ENCODE peak calls at places on chromosomes 4 and X, in six cellular contexts. T is upper lobe of left lung; X is right lobe of liver; F is OCI-LY7; V is CD8-positive, alpha-beta T cell; E is pancreas. M is an unnamed sample.
A peak's percentile ranks its signal among the peaks of the same experiment; 100 is the strongest.

GRCh38 chrX:119647552-119648420 is 41.6 kb upstream of the NKRF start:
- DNase-seq in T (no peak), X (no peak), F (no peak), V (peak; percentile 3), E (no peak), M (no peak)

GRCh38 chrX:11336201-11336600 is 43.0 kb downstream of the AMELX start:
- DNase-seq in T (no peak), X (no peak), F (peak; percentile 59), V (no peak), E (no peak), M (no peak)

GRCh38 chrX:12988797-12989196 is 13.9 kb downstream of the TMSB4X start:
- DNase-seq in T (peak; percentile 53), X (no peak), F (no peak), V (no peak), E (peak; percentile 80), M (no peak)

GRCh38 chr4:15833801-15834200 is 55.7 kb downstream of the CD38 start:
- DNase-seq in T (no peak), X (no peak), F (no peak), V (no peak), E (no peak), M (no peak)

GRCh38 chr4:125750827-125751466 is 436.2 kb downstream of the FAT4 start:
- DNase-seq in T (no peak), X (no peak), F (no peak), V (no peak), E (peak; percentile 13), M (no peak)

GRCh38 chr4:150305995-150306394 is 227.8 kb downstream of the DCLK2 start:
- DNase-seq in T (no peak), X (no peak), F (no peak), V (no peak), E (no peak), M (no peak)

GRCh38 chr4:173807347-173807746 is 277.3 kb upstream of the HAND2 start:
- DNase-seq in T (no peak), X (no peak), F (no peak), V (no peak), E (peak; percentile 14), M (peak; percentile 62)

GRCh38 chrX:71098302-71098701 is 2.7 kb downstream of the FOXO4 start:
- DNase-seq in T (peak; percentile 70), X (no peak), F (peak; percentile 77), V (peak; percentile 66), E (peak; percentile 25), M (peak; percentile 61)

GRCh38 chr4:92825186-92825715 is 521.5 kb downstream of the GRID2 start:
- DNase-seq in T (no peak), X (no peak), F (no peak), V (no peak), E (no peak), M (no peak)

GRCh38 chr4:212438-213174 is 88.3 kb downstream of the ZNF718 start:
- DNase-seq in T (peak; percentile 54), X (no peak), F (no peak), V (no peak), E (peak; percentile 82), M (peak; percentile 66)

GRCh38 chr4:15479089-15479912 is 9.6 kb downstream of the CC2D2A start:
- DNase-seq in T (peak; percentile 38), X (peak; percentile 57), F (peak; percentile 44), V (no peak), E (peak; percentile 54), M (peak; percentile 58)

GRCh38 chr4:128720270-128720669 is 89.2 kb upstream of the JADE1 start:
- DNase-seq in T (no peak), X (no peak), F (no peak), V (no peak), E (no peak), M (no peak)

GRCh38 chr4:159146454-159146853 is 43.6 kb downstream of the RAPGEF2 start:
- DNase-seq in T (no peak), X (no peak), F (no peak), V (no peak), E (no peak), M (no peak)

GRCh38 chr4:71251266-71251665 is 87.6 kb upstream of the SLC4A4 start:
- DNase-seq in T (no peak), X (no peak), F (no peak), V (no peak), E (no peak), M (no peak)

GRCh38 chr4:185874516-185875230 is 62.7 kb upstream of the SORBS2 start:
- DNase-seq in T (no peak), X (no peak), F (no peak), V (no peak), E (no peak), M (no peak)

DNA sequence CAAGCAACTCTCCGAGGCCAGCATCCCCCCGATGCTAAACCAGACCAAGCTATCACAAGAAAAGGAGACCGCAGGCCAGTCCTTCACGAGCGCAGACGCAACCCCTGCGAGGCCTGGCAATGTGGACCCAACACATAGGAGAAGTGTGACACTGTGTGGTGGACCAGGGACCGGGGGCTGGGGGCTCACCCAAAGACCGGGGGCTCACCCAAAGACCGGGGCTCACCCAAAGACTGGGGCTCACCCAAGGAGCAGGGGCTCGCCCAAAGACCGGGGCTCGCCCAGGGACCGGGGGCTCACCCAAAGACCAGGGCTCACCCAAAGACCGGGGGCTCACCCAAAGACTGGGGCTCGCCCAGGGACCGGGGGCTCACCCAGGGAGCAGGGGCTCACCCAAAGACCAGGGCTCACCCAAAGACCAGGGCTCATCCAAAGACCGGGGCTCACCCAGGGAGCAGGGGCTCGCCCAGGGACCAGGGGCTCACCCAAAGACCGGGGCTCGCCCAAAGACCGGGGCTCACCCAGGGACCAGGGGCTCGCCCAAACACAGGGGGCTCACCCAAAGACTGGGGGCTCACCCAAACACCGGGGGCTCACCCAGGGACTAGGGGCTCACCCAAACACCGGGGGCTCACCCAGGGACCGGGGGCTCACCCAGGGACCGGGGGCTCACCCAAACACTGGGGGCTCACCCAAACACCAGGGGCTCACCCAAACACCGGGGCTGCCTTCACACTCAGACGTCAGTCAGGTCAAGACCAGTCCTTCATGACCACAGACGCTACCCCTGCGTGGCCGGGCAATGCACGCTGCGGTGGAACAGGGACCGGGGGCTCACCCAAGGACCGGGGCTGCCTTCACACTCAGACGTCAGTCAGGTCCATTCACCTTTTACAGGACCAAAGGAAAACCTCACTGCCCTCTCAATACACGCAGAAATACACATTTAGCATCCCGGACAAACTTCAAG is 32.9 kb downstream of the PPP2R3B start:
- DNase-seq in T (no peak), X (peak; percentile 42), F (no peak), V (no peak), E (no peak), M (peak; percentile 41)
- H3K36me3 ChIP-seq in T (no peaks in the 10 kb centered on the region), X (no peaks in the 10 kb centered on the region), F (peaks cover 96% of the 10 kb centered on the region), V (no peaks in the 10 kb centered on the region), E (no peaks in the 10 kb centered on the region), M (no peaks in the 10 kb centered on the region)

GRCh38 chr4:42673084-42673429 is 16.2 kb upstream of the ATP8A1 start:
- DNase-seq in T (peak; percentile 90), X (no peak), F (peak; percentile 42), V (no peak), E (peak; percentile 28), M (no peak)
- H3K27ac ChIP-seq in T (peak overlapping the region; percentile 59), X (no peak overlapping the region), F (no peak overlapping the region), V (peak overlapping the region; percentile 64), E (no peak overlapping the region), M (no peak overlapping the region)

DNA sequence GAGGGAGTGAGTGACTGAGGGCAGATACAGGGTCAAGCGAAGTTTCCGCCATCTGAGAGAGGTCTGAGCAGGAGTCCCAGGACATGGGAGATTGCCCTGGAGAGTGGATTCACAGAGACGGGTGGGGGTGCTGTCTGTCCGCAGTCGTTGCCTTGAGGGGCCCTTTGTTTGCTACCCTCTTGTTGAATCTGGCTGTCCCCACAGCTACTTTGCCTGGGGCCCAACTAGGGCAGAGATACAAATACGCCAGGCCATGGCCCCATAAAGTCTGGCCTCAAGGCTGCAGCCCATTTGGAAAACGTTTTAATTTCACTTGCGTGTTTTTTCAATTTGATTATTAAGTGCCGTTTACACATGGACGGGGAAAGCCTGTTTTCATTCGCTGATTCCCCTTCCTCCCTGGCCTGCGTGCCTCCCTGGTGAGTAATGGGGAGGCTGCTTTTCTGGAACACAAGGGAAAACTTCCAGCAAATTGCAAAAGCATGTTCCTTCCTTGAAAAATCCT is 134.4 kb downstream of the SMIM20 start:
- DNase-seq in T (no peak), X (no peak), F (no peak), V (no peak), E (no peak), M (peak; percentile 72)
- H3K4me1 ChIP-seq in T (no peaks in the 10 kb centered on the region), X (no peaks in the 10 kb centered on the region), F (no peaks in the 10 kb centered on the region), V (no peaks in the 10 kb centered on the region), E (no peaks in the 10 kb centered on the region), M (no peaks in the 10 kb centered on the region)

GRCh38 chr4:54290980-54291379 is 61.9 kb downstream of the PDGFRA start:
- DNase-seq in T (no peak), X (no peak), F (no peak), V (no peak), E (no peak), M (no peak)
- H3K36me3 ChIP-seq in T (no peaks in the 10 kb centered on the region), X (no peaks in the 10 kb centered on the region), F (no peaks in the 10 kb centered on the region), V (no peaks in the 10 kb centered on the region), E (no peaks in the 10 kb centered on the region), M (no peaks in the 10 kb centered on the region)